ENCODE peak calls at places on chromosomes 4 and X, in six cellular contexts. F, R, W, O, T and Z are unnamed samples.

GRCh38 chr4:107931775-107932321 is 499 bp downstream of the CYP2U1 start:
- DNase-seq in W (no peak), O (no peak), T (no peak), F (no peak), R (no peak), Z (no peak)

GRCh38 chrX:84223261-84223660 is 35.3 kb upstream of the RPS6KA6 start:
- DNase-seq in R (no peak), O (peak), T (no peak), W (no peak), F (no peak), Z (no peak)

GRCh38 chrX:18758166-18758932 is 50.9 kb downstream of the PPEF1 start:
- DNase-seq in F (no peak), O (no peak), W (no peak), T (no peak), R (no peak), Z (no peak)

GRCh38 chr4:168585168-168586091 is 88.6 kb downstream of the PALLD start:
- DNase-seq in F (peak), W (no peak), T (peak), R (peak), O (peak), Z (peak)

GRCh38 chr4:144594471-144594986 is 51.4 kb upstream of the HHIP start:
- DNase-seq in F (no peak), W (no peak), T (no peak), O (no peak), R (no peak), Z (no peak)

GRCh38 chr4:72383439-72383838 is 185.6 kb downstream of the ADAMTS3 start:
- DNase-seq in R (no peak), O (no peak), W (no peak), T (no peak), F (no peak), Z (no peak)

GRCh38 chr4:98507299-98507698 is 151.1 kb downstream of the TSPAN5 start:
- DNase-seq in R (no peak), F (no peak), O (no peak), W (no peak), T (no peak), Z (no peak)

GRCh38 chr4:102503301-102503746 is 2.2 kb downstream of the NFKB1 start:
- DNase-seq in R (no peak), T (no peak), F (no peak), W (no peak), O (peak), Z (peak)

GRCh38 chr4:24473309-24473721 is 111.0 kb downstream of the DHX15 start:
- DNase-seq in F (no peak), W (no peak), T (no peak), O (peak), R (peak), Z (peak)

GRCh38 chr4:179352221-179352620 is 1910.0 kb upstream of the AGA start:
- DNase-seq in R (no peak), W (no peak), O (no peak), T (no peak), F (no peak), Z (no peak)

GRCh38 chrX:1536712-1537030 is 314 bp downstream of the P2RY8 start:
- DNase-seq in W (no peak), F (no peak), O (no peak), R (no peak), T (no peak), Z (no peak)

GRCh38 chr4:6241062-6241845 is 28.4 kb upstream of the WFS1 start:
- DNase-seq in F (no peak), T (no peak), W (no peak), O (no peak), R (no peak), Z (no peak)

GRCh38 chr4:576991-577498 is 950 bp upstream of the TMEM271 start:
- DNase-seq in T (no peak), R (no peak), W (no peak), O (peak), F (no peak), Z (no peak)

GRCh38 chrX:154809939-154810665 is 4.8 kb upstream of the MPP1 start:
- DNase-seq in T (no peak), O (no peak), W (no peak), R (no peak), F (no peak), Z (no peak)

GRCh38 chr4:119489305-119489704 is 139.3 kb downstream of the PDE5A start:
- DNase-seq in T (no peak), F (no peak), R (no peak), O (no peak), W (no peak), Z (no peak)

GRCh38 chrX:52346462-52347165 is 22.2 kb upstream of the XAGE2 start:
- DNase-seq in R (no peak), F (peak), W (no peak), T (peak), O (no peak), Z (no peak)

GRCh38 chr4:103424853-103425252 is 226.7 kb upstream of the CENPE start:
- DNase-seq in T (no peak), W (no peak), F (no peak), O (no peak), R (no peak), Z (peak)

GRCh38 chr4:8342651-8343050 is 73.1 kb downstream of the HTRA3 start:
- DNase-seq in F (no peak), O (peak), T (no peak), W (no peak), R (peak), Z (no peak)

GRCh38 chrX:130330706-130331105 is 9.0 kb upstream of the SLC25A14 start:
- DNase-seq in W (peak), F (peak), R (peak), O (peak), T (peak), Z (peak)

DNA sequence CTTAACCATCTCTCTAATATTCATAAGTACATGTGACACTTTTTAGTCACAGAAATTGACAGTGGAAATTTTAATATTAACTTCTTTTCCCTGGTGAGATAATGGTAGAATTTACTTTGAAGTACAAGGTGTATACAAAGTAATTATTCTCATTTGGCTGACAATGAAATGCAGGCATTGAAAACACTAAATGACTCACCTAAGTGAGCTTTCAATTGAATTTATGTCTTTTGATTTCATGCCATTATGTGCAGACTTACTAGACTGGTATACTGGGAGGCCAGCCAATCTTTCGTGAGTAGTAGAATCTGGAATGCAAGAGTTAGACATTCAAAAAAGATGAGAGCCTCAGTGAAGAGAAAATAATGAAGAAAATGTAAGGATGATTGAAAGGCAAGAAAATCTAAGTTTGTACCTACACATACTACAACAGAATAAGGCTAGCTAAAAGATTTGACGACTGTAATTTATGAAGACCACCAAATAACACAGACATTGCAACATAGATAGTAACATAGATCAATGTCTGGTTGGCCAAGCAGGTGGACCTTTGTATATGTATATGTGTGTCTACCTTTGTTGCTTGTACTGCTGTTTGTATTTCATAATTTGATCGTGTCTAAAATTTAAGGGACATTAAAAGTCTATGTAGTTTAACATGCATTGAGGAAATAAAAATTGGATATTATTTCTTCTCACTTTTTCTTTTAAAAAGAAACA is 459.7 kb downstream of the IL15 start:
- DNase-seq in T (no peak), F (peak), O (no peak), W (no peak), R (no peak), Z (peak)
- TF ChIP-seq JUND in T (no peak), F (peak), O (peak), W (no peak), R (no peak), Z (no peak)

DNA sequence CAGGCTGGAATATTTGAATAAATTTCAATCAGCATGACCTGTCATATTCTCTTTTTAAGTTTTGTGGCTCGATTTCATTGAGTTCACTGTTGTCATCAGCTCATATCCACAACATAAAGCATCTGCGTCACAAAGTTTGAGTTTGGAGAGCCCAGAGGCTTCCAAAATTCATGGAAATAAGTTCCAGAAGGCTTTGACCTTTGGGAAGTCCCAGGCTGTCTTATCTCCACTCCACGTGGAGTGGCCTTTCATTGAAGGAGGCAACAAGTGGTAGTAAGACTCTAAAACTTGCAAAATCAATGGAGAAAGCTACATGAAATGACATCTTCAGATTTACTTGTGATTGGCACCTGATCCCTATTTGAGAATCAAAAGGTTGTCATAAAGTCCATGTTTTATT is 54.1 kb upstream of the UNC5C start:
- DNase-seq in F (no peak), T (no peak), R (no peak), W (no peak), O (no peak), Z (no peak)
- TF ChIP-seq JUND in F (no peak), T (no peak), R (no peak), W (no peak), O (no peak), Z (no peak)

DNA sequence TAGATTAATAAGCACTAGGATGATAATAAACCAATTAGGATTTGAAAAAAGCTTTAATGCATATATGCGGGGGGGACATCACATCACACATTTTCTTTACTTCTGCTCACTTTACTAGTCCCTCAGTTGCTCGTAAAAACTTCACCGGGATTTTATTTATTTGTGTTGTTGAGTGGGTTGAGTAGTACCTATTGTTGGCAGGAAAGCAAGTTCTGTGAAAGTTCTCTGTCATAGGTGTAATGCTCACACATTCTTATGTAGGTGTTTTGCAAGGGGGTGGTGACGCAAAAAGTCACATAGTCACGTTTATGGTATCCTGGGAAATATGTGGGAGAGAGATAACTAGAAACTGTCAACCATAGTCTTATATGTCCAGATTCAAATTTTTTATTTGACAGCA is 65.3 kb downstream of the PDLIM5 start:
- DNase-seq in F (peak), T (no peak), O (no peak), W (no peak), R (no peak), Z (no peak)
- TF ChIP-seq JUND in F (no peak), T (no peak), O (no peak), W (no peak), R (no peak), Z (no peak)

DNA sequence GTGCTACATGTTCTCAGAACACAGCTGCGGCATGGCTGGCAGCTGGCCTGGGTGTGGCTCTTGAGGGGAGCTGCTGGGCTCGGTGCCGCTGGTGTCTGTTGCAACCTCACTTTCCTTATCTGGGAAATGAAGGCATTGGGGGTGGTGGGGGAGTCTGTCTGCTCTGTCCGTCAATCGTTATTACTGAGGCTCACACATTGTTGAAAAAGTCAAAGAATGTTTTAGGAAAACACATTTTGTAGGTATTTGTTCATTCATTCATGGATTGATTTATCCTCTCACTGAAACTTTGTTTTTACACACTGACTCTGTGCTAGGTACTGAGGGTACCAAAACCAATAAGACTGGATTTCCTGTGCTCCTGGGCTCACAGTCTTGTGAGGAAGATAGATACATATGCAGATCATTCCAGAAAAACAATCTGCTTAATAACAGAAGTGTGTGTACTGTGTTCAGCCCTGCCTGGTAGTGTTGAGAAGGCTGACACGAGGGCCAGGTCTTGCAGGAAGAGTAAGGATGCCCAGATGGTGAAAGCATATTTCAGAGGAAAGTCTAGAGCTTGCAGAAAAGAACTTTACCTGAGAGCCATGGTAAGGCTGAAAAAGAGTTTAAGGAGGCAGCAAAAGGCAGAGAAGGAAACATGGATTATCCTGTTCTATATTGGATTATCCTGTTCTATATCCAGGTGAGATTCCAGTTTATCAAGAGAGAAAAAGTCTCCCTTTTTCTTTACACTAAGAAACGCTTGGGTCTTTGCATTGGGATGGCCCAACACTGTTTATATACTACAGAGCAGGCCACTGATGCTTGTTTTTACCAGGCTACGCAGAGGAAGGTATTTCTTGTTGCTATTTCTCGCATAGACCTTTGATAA is 217.8 kb downstream of the PTTG2 start:
- DNase-seq in O (no peak), F (no peak), W (no peak), T (no peak), R (no peak), Z (no peak)
- TF ChIP-seq JUND in O (no peak), F (no peak), W (no peak), T (no peak), R (no peak), Z (no peak)

GRCh38 chr4:158728256-158728655 is 5.1 kb upstream of the PPID start:
- DNase-seq in T (no peak), R (no peak), F (no peak), O (no peak), W (no peak), Z (no peak)
- TF ChIP-seq JUND in T (no peak), R (no peak), F (no peak), O (no peak), W (no peak), Z (no peak)

GRCh38 chr4:151739118-151739517 is 21.7 kb downstream of the GATB start:
- DNase-seq in F (no peak), R (no peak), W (no peak), O (no peak), T (no peak), Z (no peak)

GRCh38 chr4:151745727-151746231 is 15.0 kb downstream of the GATB start:
- DNase-seq in W (no peak), R (no peak), O (no peak), F (no peak), T (peak), Z (no peak)

GRCh38 chr4:151743128-151743854 is 17.5 kb downstream of the GATB start:
- DNase-seq in O (no peak), F (no peak), T (no peak), R (no peak), W (peak), Z (no peak)

GRCh38 chr4:151743894-151744293 is 16.9 kb downstream of the GATB start:
- DNase-seq in W (no peak), F (no peak), R (no peak), T (no peak), O (no peak), Z (no peak)

GRCh38 chr4:151744614-151745013 is 16.2 kb downstream of the GATB start:
- DNase-seq in T (peak), O (no peak), R (no peak), W (peak), F (peak), Z (no peak)
- TF ChIP-seq JUND in T (peak), O (peak), R (peak), W (no peak), F (peak), Z (no peak)

GRCh38 chrX:21839334-21840198 is at the start of gene MBTPS2:
- DNase-seq in R (peak), W (peak), T (peak), O (peak), F (peak), Z (peak)
- TF ChIP-seq JUND in R (no peak), W (no peak), T (peak), O (no peak), F (no peak), Z (no peak)